ENCODE peak calls at places on chromosomes 1 and 21, in five cellular contexts. T is fibroblast of lung, V is GM23248, C is hepatocyte, P is K562. A is an unnamed sample.

GRCh38 chr1:151819951-151820623 is 11.5 kb downstream of the RORC start:
- DNase-seq in P (no peak), C (no peak), V (peak; percentile 54), T (no peak), A (no peak)

GRCh38 chr1:94081566-94082344 is 39.2 kb downstream of the ABCA4 start:
- DNase-seq in T (peak; percentile 67), C (no peak), P (no peak), V (peak; percentile 93), A (no peak)

GRCh38 chr1:212699839-212700596 is at the start of gene BATF3:
- DNase-seq in V (peak; percentile 69), P (peak; percentile 86), T (peak; percentile 18), C (peak; percentile 20), A (no peak)

GRCh38 chr21:39077816-39078215 is 105.4 kb downstream of the PSMG1 start:
- DNase-seq in V (no peak), P (no peak), C (no peak), T (no peak), A (no peak)

GRCh38 chr1:89820423-89821321 is at the start of gene LRRC8D:
- DNase-seq in V (peak; percentile 88), T (peak; percentile 79), C (peak; percentile 90), P (peak; percentile 89), A (peak; percentile 85)

GRCh38 chr1:192252776-192253175 is 64.0 kb upstream of the RGS21 start:
- DNase-seq in V (no peak), T (no peak), P (no peak), C (no peak), A (no peak)

GRCh38 chr1:7871136-7871535 is 18.3 kb upstream of the UTS2 start:
- DNase-seq in P (no peak), V (no peak), C (no peak), T (no peak), A (no peak)

GRCh38 chr1:221543529-221544120 is 198.3 kb downstream of the DUSP10 start:
- DNase-seq in V (peak; percentile 70), P (no peak), C (peak; percentile 29), T (peak; percentile 27), A (peak; percentile 25)

GRCh38 chr1:39230261-39231190 is 26.0 kb downstream of the MACF1 start:
- DNase-seq in V (peak; percentile 26), C (no peak), T (peak; percentile 43), P (no peak), A (no peak)

GRCh38 chr1:225425211-225425786 is 2.5 kb downstream of the LBR start:
- DNase-seq in C (no peak), P (no peak), T (peak; percentile 68), V (peak; percentile 71), A (no peak)

DNA sequence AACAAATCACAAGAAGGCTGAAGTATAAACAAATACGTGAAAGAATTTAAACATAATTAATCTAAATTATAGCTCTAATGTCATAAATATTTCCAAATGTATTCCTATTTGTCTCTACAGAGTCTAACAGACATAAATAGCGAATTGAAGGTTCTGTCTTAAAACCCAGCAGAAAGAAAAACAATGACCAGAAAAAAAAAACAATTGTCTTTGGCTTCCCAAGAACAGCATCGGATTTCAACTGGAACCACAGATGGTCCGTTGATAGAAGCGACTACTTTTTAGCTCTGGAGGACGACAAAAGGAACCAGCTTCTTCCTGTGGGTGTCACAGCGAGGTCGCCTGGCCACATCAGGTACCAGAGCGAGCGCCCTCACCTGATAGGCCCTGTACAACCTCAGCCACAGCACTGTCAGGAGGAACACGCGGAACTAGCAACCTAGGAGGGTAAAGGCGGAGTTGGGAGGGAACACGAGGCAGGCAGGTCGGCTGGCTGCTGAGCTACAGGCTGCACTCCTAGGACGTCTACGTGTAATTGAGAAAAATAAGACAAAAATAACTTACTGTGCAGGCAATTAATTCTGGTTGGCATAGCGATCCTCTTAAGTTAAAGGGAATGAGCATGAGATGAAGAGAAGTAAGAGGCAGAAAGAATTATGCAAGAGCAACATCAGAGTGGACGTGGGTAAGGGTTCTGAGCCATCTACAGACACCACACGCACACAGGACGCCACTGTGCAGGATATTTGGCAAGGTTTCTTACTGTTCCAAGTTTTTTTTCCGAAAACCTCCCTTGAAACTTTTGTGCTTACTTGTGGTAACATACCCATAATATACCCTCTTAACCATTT is 16.7 kb upstream of the PRDM15 start:
- DNase-seq in C (no peak), P (peak; percentile 67), T (peak; percentile 33), V (no peak), A (peak; percentile 29)
- H3K4me2 ChIP-seq in C (peak overlapping the region; percentile 8), P (peak overlapping the region; percentile 15), T (no peak overlapping the region), V (no peak overlapping the region), A (peak overlapping the region; percentile 23)

GRCh38 chr1:235741294-235741693 is 91.7 kb upstream of the GNG4 start:
- DNase-seq in C (peak; percentile 14), T (peak; percentile 94), P (no peak), V (peak; percentile 79), A (no peak)
- H3K4me3 ChIP-seq in C (no peak overlapping the region), T (no peak overlapping the region), P (no peak overlapping the region), V (peak overlapping the region; percentile 49), A (no peak overlapping the region)

GRCh38 chr1:47591801-47592200 is 154.0 kb downstream of the FOXD2 start:
- DNase-seq in C (no peak), T (no peak), V (no peak), P (no peak), A (no peak)

GRCh38 chr1:47592296-47592975 is 154.6 kb downstream of the FOXD2 start:
- DNase-seq in P (no peak), V (no peak), C (no peak), T (no peak), A (no peak)

GRCh38 chr1:47594627-47595026 is 156.8 kb downstream of the FOXD2 start:
- DNase-seq in C (no peak), T (no peak), V (no peak), P (no peak), A (no peak)

GRCh38 chr1:47593598-47594285 is 155.9 kb downstream of the FOXD2 start:
- DNase-seq in T (no peak), C (no peak), P (no peak), V (no peak), A (no peak)

DNA sequence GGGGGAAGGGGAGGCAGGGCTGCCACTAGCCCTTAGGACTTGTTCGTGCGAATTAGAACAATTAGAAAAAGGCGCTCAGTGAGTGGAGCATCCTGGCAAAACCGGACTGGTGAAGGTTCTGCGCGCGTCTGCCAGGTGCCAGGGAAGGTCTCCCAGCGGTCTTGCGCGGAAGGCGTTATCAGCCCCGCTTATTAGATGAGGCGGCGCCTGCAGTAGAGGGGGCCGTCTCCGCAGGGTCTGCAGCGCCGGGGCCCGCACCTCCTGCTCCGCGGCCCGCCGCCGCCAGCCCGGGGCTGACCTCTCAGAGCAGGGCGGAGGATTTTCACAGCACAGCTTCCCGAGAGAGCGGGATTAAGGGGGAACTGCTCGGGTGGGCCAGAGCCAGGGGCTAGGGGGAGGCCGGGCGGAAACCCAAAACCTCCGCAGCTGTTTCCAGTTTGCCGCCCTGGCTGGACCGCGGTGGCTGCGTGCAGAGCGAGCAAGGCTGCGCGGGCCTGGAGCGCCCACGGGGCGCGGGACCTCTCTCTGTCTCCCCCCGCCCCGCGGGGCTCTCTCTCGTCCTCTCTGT is 155.2 kb downstream of the FOXD2 start:
- DNase-seq in C (peak; percentile 48), T (no peak), P (no peak), V (no peak), A (no peak)
- TF ChIP-seq EZH2 in C (no peak), T (no peak), P (no peak), V (no peak), A (no peak)

DNA sequence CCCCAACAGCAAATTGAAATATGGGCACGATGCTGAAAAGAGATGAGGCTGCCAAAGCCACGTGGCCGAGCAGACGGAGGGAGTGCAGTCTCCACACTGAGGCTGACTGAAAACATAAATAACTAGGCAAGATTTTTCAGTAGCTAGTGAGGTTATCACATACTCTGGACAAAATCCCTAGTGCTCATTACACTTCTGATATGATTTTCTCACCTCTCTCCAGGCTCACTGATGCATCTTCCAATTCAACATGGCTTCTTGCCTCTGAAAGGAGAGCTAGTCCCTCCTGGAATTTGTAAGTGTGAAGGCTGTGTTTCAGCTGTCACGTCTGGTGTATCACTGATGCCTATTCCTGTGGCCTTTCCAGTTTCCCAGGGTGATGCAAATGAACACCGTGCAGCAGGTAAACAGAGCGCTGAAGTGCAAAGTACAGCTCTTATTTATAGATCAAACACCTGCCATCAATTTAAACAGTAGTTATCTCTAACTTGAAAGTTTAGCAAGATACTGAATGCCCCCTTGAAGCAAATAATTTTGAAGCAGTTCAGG is 656.1 kb downstream of the KIF26B start:
- DNase-seq in V (no peak), P (no peak), C (peak; percentile 61), T (no peak), A (no peak)
- H3K4me2 ChIP-seq in V (no peak overlapping the region), P (no peak overlapping the region), C (peak overlapping the region; percentile 25), T (no peak overlapping the region), A (no peak overlapping the region)

DNA sequence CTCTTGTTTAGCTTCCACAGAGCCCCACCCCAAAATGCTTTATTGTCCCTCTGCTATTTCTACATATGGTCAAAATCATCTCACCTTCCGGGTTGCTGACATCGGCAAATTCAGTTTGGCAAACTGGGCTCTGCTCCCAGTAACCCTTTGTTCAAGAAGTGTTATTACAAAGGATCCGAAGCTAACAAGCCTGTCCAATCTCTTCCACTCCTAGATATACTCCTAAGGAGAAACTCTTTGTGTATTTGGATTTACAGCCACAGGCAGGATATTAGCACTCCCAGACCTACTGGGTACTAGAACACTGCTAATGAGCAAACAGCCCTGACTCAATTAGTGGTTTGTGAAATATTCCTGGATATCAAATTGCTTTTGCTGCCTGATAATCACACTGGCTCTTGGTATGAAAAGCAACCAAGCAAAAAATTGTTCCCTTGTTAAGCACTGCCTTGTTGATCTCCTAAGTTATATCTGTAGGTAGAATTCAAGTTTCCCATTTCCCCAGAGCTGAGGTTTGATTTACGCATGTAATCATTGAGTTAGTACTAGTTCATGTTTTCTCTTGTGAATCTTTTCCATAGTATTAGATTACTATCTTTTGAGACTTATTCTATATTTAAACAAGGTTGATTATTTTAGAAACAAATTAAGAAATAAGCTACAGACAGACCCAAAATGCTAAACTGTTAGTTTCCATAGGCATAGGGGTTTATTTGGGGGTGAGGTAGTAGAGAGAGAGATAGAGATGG is 3.8 kb downstream of the JUN start:
- DNase-seq in P (no peak), V (peak; percentile 67), T (peak; percentile 77), C (peak; percentile 81), A (peak; percentile 79)
- H3K4me3 ChIP-seq in P (no peak overlapping the region), V (peak overlapping the region; percentile 92), T (peak overlapping the region; percentile 95), C (peak overlapping the region; percentile 91), A (no peak overlapping the region)